ENCODE peak calls at places on chromosomes 3 and 15, in four cellular contexts. One of them, this sample, is unnamed.

GRCh38 chr15:70494861-70495571 is 268.3 kb downstream of the UACA start:
- DNase-seq in GM10248: no peak
- DNase-seq in BE2C: no peak
- DNase-seq in astrocyte: peak
- DNase-seq in this sample: no peak

GRCh38 chr15:66138882-66139281 is 114.7 kb downstream of the MEGF11 start:
- DNase-seq in BE2C: no peak
- DNase-seq in GM10248: no peak
- DNase-seq in astrocyte: no peak
- DNase-seq in this sample: no peak

GRCh38 chr3:124115279-124115678 is 123.4 kb upstream of the ROPN1 start:
- DNase-seq in GM10248: no peak
- DNase-seq in BE2C: no peak
- DNase-seq in astrocyte: no peak
- DNase-seq in this sample: no peak

GRCh38 chr3:137764563-137765309 is 621 bp downstream of the SOX14 start:
- DNase-seq in BE2C: no peak
- DNase-seq in GM10248: peak
- DNase-seq in astrocyte: no peak
- DNase-seq in this sample: no peak

GRCh38 chr3:11238057-11238456 is 34.1 kb upstream of the ATG7 start:
- DNase-seq in GM10248: no peak
- DNase-seq in BE2C: no peak
- DNase-seq in astrocyte: peak
- DNase-seq in this sample: no peak

GRCh38 chr3:117853923-117854322 is 1144.3 kb downstream of the TUSC7 start:
- DNase-seq in astrocyte: peak
- DNase-seq in GM10248: no peak
- DNase-seq in BE2C: peak
- DNase-seq in this sample: no peak

GRCh38 chr3:24640330-24640877 is 145.8 kb upstream of the THRB start:
- DNase-seq in BE2C: no peak
- DNase-seq in GM10248: no peak
- DNase-seq in astrocyte: peak
- DNase-seq in this sample: no peak

GRCh38 chr3:179149239-179149887 is 1.2 kb downstream of the PIK3CA start:
- DNase-seq in astrocyte: peak
- DNase-seq in BE2C: no peak
- DNase-seq in GM10248: peak
- DNase-seq in this sample: no peak

GRCh38 chr15:44593042-44593736 is 56.2 kb downstream of the EIF3J start:
- DNase-seq in astrocyte: no peak
- DNase-seq in BE2C: no peak
- DNase-seq in GM10248: no peak
- DNase-seq in this sample: no peak

GRCh38 chr3:174859756-174860155 is 622 bp downstream of the NAALADL2 start:
- DNase-seq in astrocyte: no peak
- DNase-seq in GM10248: no peak
- DNase-seq in BE2C: no peak
- DNase-seq in this sample: no peak

GRCh38 chr15:68576253-68577236 is 2.2 kb upstream of the CORO2B start:
- DNase-seq in GM10248: no peak
- DNase-seq in BE2C: no peak
- DNase-seq in astrocyte: no peak
- DNase-seq in this sample: no peak

GRCh38 chr15:74144153-74144775 is 13.9 kb downstream of the ISLR2 start:
- DNase-seq in BE2C: peak
- DNase-seq in astrocyte: no peak
- DNase-seq in GM10248: no peak
- DNase-seq in this sample: no peak

GRCh38 chr3:46926039-46926438 is 48.5 kb downstream of the PTH1R start:
- DNase-seq in astrocyte: peak
- DNase-seq in BE2C: no peak
- DNase-seq in GM10248: no peak
- DNase-seq in this sample: no peak

GRCh38 chr3:60497922-60498321 is 753.3 kb downstream of the FHIT start:
- DNase-seq in BE2C: peak
- DNase-seq in GM10248: no peak
- DNase-seq in astrocyte: no peak
- DNase-seq in this sample: no peak

GRCh38 chr15:42890161-42890913 is 30.2 kb downstream of the TTBK2 start:
- DNase-seq in astrocyte: peak
- DNase-seq in BE2C: no peak
- DNase-seq in GM10248: no peak
- DNase-seq in this sample: no peak

GRCh38 chr3:151918253-151919029 is 45.0 kb downstream of the SUCNR1 start:
- DNase-seq in astrocyte: peak
- DNase-seq in GM10248: peak
- DNase-seq in BE2C: no peak
- DNase-seq in this sample: no peak

GRCh38 chr3:57007513-57008415 is 52.7 kb upstream of the SPATA12 start:
- DNase-seq in BE2C: no peak
- DNase-seq in GM10248: no peak
- DNase-seq in astrocyte: peak
- DNase-seq in this sample: no peak

GRCh38 chr3:188335656-188336055 is 181.7 kb downstream of the LPP start:
- DNase-seq in BE2C: no peak
- DNase-seq in astrocyte: no peak
- DNase-seq in GM10248: no peak
- DNase-seq in this sample: no peak

GRCh38 chr3:190614466-190615384 is 100.8 kb downstream of the IL1RAP start:
- DNase-seq in astrocyte: no peak
- DNase-seq in GM10248: no peak
- DNase-seq in BE2C: no peak
- DNase-seq in this sample: no peak

GRCh38 chr15:93324191-93324590 is 235.2 kb upstream of the RGMA start:
- DNase-seq in GM10248: no peak
- DNase-seq in BE2C: no peak
- DNase-seq in astrocyte: no peak
- DNase-seq in this sample: no peak

GRCh38 chr3:34016925-34017592 is 218.6 kb downstream of the PDCD6IP start:
- DNase-seq in astrocyte: no peak
- DNase-seq in GM10248: no peak
- DNase-seq in BE2C: no peak
- DNase-seq in this sample: no peak

GRCh38 chr3:117127147-117127546 is 417.6 kb downstream of the TUSC7 start:
- DNase-seq in GM10248: no peak
- DNase-seq in astrocyte: no peak
- DNase-seq in BE2C: no peak
- DNase-seq in this sample: no peak

GRCh38 chr15:43792761-43793493 is 807 bp downstream of the SERF2 start:
- DNase-seq in astrocyte: no peak
- DNase-seq in GM10248: no peak
- DNase-seq in BE2C: no peak
- DNase-seq in this sample: no peak

GRCh38 chr3:15815696-15816095 is 17.9 kb upstream of the ANKRD28 start:
- DNase-seq in BE2C: no peak
- DNase-seq in GM10248: peak
- DNase-seq in astrocyte: peak
- DNase-seq in this sample: no peak

GRCh38 chr3:10974131-10974530 is 18.4 kb upstream of the SLC6A1 start:
- DNase-seq in BE2C: no peak
- DNase-seq in astrocyte: no peak
- DNase-seq in GM10248: no peak
- DNase-seq in this sample: no peak

GRCh38 chr15:40420793-40421192 is 15.2 kb downstream of the IVD start:
- DNase-seq in BE2C: no peak
- DNase-seq in astrocyte: no peak
- DNase-seq in GM10248: no peak
- DNase-seq in this sample: no peak

GRCh38 chr3:129989391-129989790 is 14.9 kb downstream of the TRH start:
- DNase-seq in GM10248: no peak
- DNase-seq in astrocyte: no peak
- DNase-seq in BE2C: no peak
- DNase-seq in this sample: no peak

GRCh38 chr3:50436063-50436674 is 67.3 kb downstream of the CACNA2D2 start:
- DNase-seq in astrocyte: no peak
- DNase-seq in BE2C: peak
- DNase-seq in GM10248: peak
- DNase-seq in this sample: peak

GRCh38 chr15:96348112-96349027 is 17.9 kb downstream of the NR2F2 start:
- DNase-seq in GM10248: no peak
- DNase-seq in astrocyte: no peak
- DNase-seq in BE2C: no peak
- DNase-seq in this sample: no peak

GRCh38 chr3:87867001-87867400 is 191.8 kb downstream of the CGGBP1 start:
- DNase-seq in BE2C: no peak
- DNase-seq in astrocyte: peak
- DNase-seq in GM10248: no peak
- DNase-seq in this sample: no peak

GRCh38 chr15:78265752-78266224 is 1.4 kb downstream of the DNAJA4 start:
- DNase-seq in astrocyte: peak
- DNase-seq in BE2C: no peak
- DNase-seq in GM10248: no peak
- DNase-seq in this sample: no peak

GRCh38 chr3:6994081-6994668 is 133.3 kb downstream of the GRM7 start:
- DNase-seq in astrocyte: peak
- DNase-seq in BE2C: no peak
- DNase-seq in GM10248: no peak
- DNase-seq in this sample: no peak

GRCh38 chr3:37024092-37024491 is 30.8 kb downstream of the MLH1 start:
- DNase-seq in GM10248: no peak
- DNase-seq in BE2C: no peak
- DNase-seq in astrocyte: peak
- DNase-seq in this sample: no peak

GRCh38 chr3:45545476-45545875 is 49.1 kb upstream of the LIMD1 start:
- DNase-seq in astrocyte: no peak
- DNase-seq in GM10248: no peak
- DNase-seq in BE2C: no peak
- DNase-seq in this sample: no peak

GRCh38 chr3:115279939-115280338 is 132.9 kb upstream of the ZBTB20 start:
- DNase-seq in BE2C: no peak
- DNase-seq in astrocyte: peak
- DNase-seq in GM10248: no peak
- DNase-seq in this sample: no peak

GRCh38 chr3:189718215-189718614 is 87.0 kb downstream of the TP63 start:
- DNase-seq in astrocyte: no peak
- DNase-seq in GM10248: no peak
- DNase-seq in BE2C: no peak
- DNase-seq in this sample: no peak

DNA sequence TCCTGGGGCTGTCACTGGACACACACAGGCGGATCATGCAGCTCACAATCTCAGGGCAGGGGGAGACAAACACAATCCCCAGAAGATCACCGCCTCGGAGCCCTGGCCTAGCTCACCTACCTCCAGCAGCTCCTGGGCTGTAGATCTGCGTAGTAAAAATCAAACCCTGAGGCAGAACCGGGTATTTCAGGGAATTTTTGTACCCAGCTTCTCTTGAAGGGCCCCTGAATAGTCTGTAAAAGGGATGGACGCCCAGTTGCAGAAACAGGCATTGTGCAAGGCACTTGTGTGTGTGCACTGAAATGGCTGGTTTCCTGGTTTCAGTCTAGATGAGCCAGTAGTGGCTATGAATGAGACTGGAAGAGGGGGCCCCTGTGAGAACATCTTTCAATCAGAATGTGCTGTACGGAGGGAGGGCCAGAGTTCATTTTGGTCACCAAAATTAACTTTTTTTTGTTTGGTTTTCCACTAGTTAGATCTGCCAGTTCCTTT is 54.9 kb upstream of the RPL32 start:
- DNase-seq in BE2C: no peak
- DNase-seq in GM10248: no peak
- DNase-seq in astrocyte: no peak
- DNase-seq in this sample: no peak
- TF ChIP-seq CTCF in BE2C: no peak
- TF ChIP-seq CTCF in GM10248: no peak
- TF ChIP-seq CTCF in astrocyte: no peak
- TF ChIP-seq CTCF in this sample: no peak

DNA sequence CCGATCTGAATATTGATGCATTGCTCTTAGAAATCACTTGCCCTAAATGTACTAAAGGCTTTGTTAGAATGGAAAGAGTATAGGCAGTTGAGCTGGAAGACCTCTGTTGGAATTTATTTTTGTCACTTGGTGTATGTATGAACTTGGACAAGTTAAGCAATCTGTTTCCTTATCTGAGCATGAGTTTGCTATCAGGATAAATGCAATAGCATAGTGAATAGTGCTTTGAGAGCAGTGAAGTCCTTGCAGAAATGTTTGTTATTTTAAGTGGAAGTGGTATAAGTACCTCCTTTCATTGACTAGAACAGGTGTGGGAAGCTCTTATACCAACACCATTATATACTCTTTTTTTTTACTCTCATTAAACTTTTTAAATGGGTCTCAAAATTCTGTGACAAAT is 146.4 kb upstream of the ONECUT1 start:
- DNase-seq in GM10248: no peak
- DNase-seq in astrocyte: no peak
- DNase-seq in BE2C: no peak
- DNase-seq in this sample: no peak
- TF ChIP-seq CTCF in GM10248: no peak
- TF ChIP-seq CTCF in astrocyte: no peak
- TF ChIP-seq CTCF in BE2C: no peak
- TF ChIP-seq CTCF in this sample: no peak

GRCh38 chr15:62588930-62589655 is 424.0 kb upstream of the C2CD4B start:
- DNase-seq in GM10248: no peak
- DNase-seq in astrocyte: peak
- DNase-seq in BE2C: no peak
- DNase-seq in this sample: no peak
- TF ChIP-seq CTCF in GM10248: no peak
- TF ChIP-seq CTCF in astrocyte: peak
- TF ChIP-seq CTCF in BE2C: no peak
- TF ChIP-seq CTCF in this sample: no peak

DNA sequence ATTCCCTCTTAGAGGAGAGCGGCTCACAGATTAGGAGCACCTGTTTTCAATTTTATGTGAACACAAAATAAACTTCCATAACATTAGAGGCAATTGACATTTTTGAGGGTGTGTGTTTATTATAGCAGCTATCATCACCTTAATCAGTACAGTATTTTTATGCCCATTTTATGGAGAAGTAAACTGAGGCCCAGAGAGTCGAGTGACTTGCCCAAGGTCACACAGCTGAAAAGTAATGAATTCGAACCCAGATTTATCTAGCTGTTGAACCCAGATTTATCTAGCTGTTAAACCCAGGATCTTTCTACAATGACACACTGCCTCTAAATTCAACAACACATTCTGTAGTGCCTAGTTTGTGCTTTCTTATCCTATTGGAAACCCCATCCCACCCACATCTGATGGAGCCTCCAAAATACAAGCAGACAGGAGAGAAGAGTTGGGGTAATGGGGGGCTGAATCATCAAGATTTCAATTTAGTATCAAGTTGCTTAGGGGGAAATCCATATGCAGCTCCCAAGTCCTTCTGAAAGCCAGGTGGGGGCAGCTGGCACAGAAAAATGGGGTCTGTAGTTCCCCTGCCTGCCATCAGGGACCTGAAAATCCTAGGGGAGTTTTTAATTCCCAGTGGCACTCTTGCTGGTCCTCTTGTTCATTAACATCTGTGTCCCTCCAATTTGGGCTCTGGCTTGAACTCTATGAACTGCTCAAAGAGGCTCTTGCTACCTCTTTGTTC is 50.4 kb upstream of the TRA2B start:
- DNase-seq in GM10248: no peak
- DNase-seq in astrocyte: no peak
- DNase-seq in BE2C: peak
- DNase-seq in this sample: no peak
- TF ChIP-seq CTCF in GM10248: no peak
- TF ChIP-seq CTCF in astrocyte: no peak
- TF ChIP-seq CTCF in BE2C: peak
- TF ChIP-seq CTCF in this sample: no peak